ENCODE peak calls at places on chromosomes 7 and 10, in ten cellular contexts. N is ovary; H is mammary epithelial cell; T is lower lobe of right lung; J is CD4-positive, alpha-beta T cell; F is heart right ventricle; Q is IMR-90; M is keratinocyte; L is HFFc6; U is Peyer's patch. C is an unnamed sample.

GRCh38 chr7:139990571-139990970 is 72.2 kb downstream of the PARP12 start:
- DNase-seq in J (no peak), N (no peak), U (no peak), M (no peak), L (no peak), Q (no peak), H (no peak), T (no peak), F (no peak), C (no peak)

GRCh38 chr10:1284076-1284475 is 227.9 kb downstream of the WDR37 start:
- DNase-seq in L (no peak), U (no peak), J (no peak), H (no peak), T (no peak), F (no peak), N (no peak), Q (no peak), M (no peak), C (no peak)

GRCh38 chr7:124652237-124652636 is 113.4 kb downstream of the GPR37 start:
- DNase-seq in Q (peak; percentile 83), J (no peak), U (no peak), H (peak; percentile 16), N (no peak), M (no peak), T (no peak), L (no peak), F (no peak), C (no peak)

GRCh38 chr10:22803201-22803895 is 89.0 kb upstream of the PIP4K2A start:
- DNase-seq in T (no peak), J (no peak), M (no peak), U (no peak), N (no peak), H (no peak), Q (peak; percentile 62), F (no peak), L (peak; percentile 61), C (no peak)

GRCh38 chr10:73956476-73957338 is 41.2 kb upstream of the VCL start:
- DNase-seq in M (no peak), H (peak; percentile 55), J (no peak), N (no peak), T (no peak), U (peak; percentile 56), Q (peak; percentile 62), L (peak; percentile 6), F (no peak), C (no peak)

GRCh38 chr10:44696496-44696895 is 214.6 kb upstream of the TMEM72 start:
- DNase-seq in F (no peak), L (peak; percentile 78), H (no peak), M (no peak), Q (peak; percentile 36), T (no peak), J (no peak), U (no peak), N (no peak), C (no peak)

GRCh38 chr7:151080522-151081169 is at the start of gene FASTK:
- DNase-seq in Q (peak; percentile 88), N (peak; percentile 88), J (peak; percentile 77), U (peak; percentile 93), L (peak; percentile 91), F (peak; percentile 91), M (no peak), T (peak; percentile 94), H (peak; percentile 90), C (peak; percentile 51)

GRCh38 chr7:47801423-47801822 is 146.8 kb downstream of the PKD1L1 start:
- DNase-seq in J (no peak), H (peak; percentile 71), N (no peak), F (no peak), Q (no peak), L (no peak), M (no peak), U (no peak), T (no peak), C (no peak)

GRCh38 chr10:48785796-48786195 is 101.1 kb downstream of the WDFY4 start:
- DNase-seq in M (no peak), F (no peak), N (no peak), L (no peak), H (no peak), T (no peak), U (no peak), Q (no peak), J (no peak), C (no peak)

GRCh38 chr7:142908290-142908689 is 22.7 kb upstream of the TRPV6 start:
- DNase-seq in Q (no peak), U (no peak), H (no peak), F (no peak), T (no peak), L (no peak), J (no peak), N (no peak), M (no peak), C (no peak)

GRCh38 chr10:99966306-99966705 is 43.4 kb downstream of the DNMBP start:
- DNase-seq in N (no peak), U (no peak), J (no peak), H (peak; percentile 95), M (peak; percentile 73), F (no peak), L (peak; percentile 97), Q (peak; percentile 78), T (no peak), C (no peak)

GRCh38 chr10:75109459-75109778 is 2.0 kb upstream of the SAMD8 start:
- DNase-seq in H (no peak), J (no peak), T (no peak), Q (no peak), L (no peak), F (no peak), U (no peak), M (no peak), N (no peak), C (no peak)

GRCh38 chr7:99184468-99185225 is 23.3 kb downstream of the KPNA7 start:
- DNase-seq in N (no peak), U (no peak), T (no peak), L (no peak), Q (no peak), J (no peak), M (no peak), F (no peak), H (no peak), C (no peak)

GRCh38 chr10:60573342-60573741 is 183.7 kb upstream of the ANK3 start:
- DNase-seq in U (no peak), T (no peak), M (no peak), N (no peak), H (no peak), F (no peak), J (no peak), L (no peak), Q (no peak), C (no peak)

GRCh38 chr10:119253433-119254174 is 46.2 kb downstream of the GRK5 start:
- DNase-seq in F (peak; percentile 68), L (peak; percentile 95), J (no peak), Q (peak; percentile 96), T (no peak), H (peak; percentile 69), N (peak; percentile 90), M (no peak), U (no peak), C (no peak)

GRCh38 chr10:4848341-4849041 is 22.5 kb downstream of the AKR1E2 start:
- DNase-seq in L (no peak), T (no peak), F (no peak), Q (no peak), N (no peak), J (no peak), U (no peak), M (no peak), H (no peak), C (no peak)

GRCh38 chr10:132457328-132458070 is 60.5 kb downstream of the PWWP2B start:
- DNase-seq in N (peak; percentile 12), L (no peak), Q (no peak), F (peak; percentile 10), H (no peak), J (no peak), M (no peak), T (peak; percentile 46), U (no peak), C (no peak)

GRCh38 chr7:105011771-105012502 is 2.1 kb upstream of the KMT2E start:
- DNase-seq in Q (no peak), L (no peak), U (peak; percentile 33), M (no peak), N (peak; percentile 41), H (no peak), F (no peak), J (no peak), T (no peak), C (no peak)

DNA sequence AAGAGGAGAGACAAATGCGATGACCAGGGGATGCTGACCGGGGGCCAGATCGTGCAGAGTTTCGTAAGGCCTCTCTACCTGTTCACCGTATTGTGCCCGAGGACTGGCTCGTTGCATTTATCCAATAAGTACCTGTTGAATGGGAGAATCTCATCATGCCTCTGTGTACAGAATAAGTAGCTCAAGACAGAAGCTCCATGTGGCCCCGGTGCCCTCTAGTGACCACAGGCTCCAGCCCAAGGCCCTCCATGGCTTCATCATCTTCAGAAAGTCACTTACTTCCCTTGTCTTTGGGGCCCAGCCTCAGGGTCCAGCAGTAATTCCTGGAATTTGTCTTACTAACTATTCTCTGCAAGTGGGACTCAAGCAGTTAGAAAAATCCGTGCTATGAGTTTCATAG is 151.0 kb downstream of the CHN2 start:
- DNase-seq in L (no peak), U (no peak), T (peak; percentile 51), H (peak; percentile 29), N (no peak), F (peak; percentile 41), J (no peak), Q (no peak), M (no peak), C (no peak)
- TF ChIP-seq CTCF in L (no peak), U (peak; percentile 67), T (peak; percentile 41), H (peak; percentile 73), N (no peak), F (peak; percentile 12), J (no peak), Q (no peak), M (peak; percentile 24), C (no peak)

GRCh38 chr7:134415700-134416099 is 43.2 kb downstream of the AKR1B1 start:
- DNase-seq in Q (no peak), M (no peak), F (no peak), T (no peak), N (no peak), H (no peak), J (no peak), L (no peak), U (no peak), C (no peak)
- TF ChIP-seq CTCF in Q (no peak), M (no peak), F (no peak), T (no peak), N (no peak), H (no peak), J (no peak), L (no peak), U (no peak), C (no peak)

GRCh38 chr7:1883834-1884582 is 213.9 kb downstream of the ELFN1 start:
- DNase-seq in H (no peak), U (no peak), Q (no peak), T (no peak), F (peak; percentile 36), J (no peak), N (no peak), L (no peak), M (no peak), C (no peak)
- TF ChIP-seq CTCF in H (no peak), U (no peak), Q (no peak), T (no peak), F (no peak), J (no peak), N (no peak), L (peak; percentile 58), M (peak; percentile 10), C (no peak)

DNA sequence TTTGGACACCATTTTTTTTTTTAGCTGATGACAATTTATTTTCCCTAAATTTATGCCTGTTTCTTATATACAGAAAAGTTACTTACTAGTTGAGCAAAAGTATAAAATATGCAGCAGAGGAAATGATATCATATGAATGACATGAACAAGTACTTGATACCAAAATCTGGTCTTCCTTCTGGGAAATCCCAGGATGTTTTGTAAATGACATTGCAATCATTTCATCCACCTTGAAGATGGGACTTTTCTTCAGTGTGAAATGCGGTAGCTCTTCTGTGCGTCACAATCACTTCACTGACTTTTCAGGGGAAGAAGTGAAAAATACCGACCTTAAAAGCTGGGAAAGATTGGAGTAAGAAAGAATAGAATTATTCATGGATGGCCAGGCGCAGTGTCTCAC is 23.8 kb downstream of the C1QL3 start:
- DNase-seq in F (no peak), N (no peak), Q (peak; percentile 41), J (no peak), H (no peak), U (no peak), T (no peak), L (no peak), M (no peak), C (no peak)
- TF ChIP-seq CTCF in F (no peak), N (no peak), Q (no peak), J (no peak), H (no peak), U (no peak), T (no peak), L (no peak), M (no peak), C (no peak)